ENCODE peak calls at places on chromosomes 6 and 20, in nine cellular contexts. J is breast epithelium, K is HepG2, M is A549, F is adrenal gland, W is HCT116, P is heart left ventricle, C is ovary, Y is IMR-90. R is an unnamed sample. For H3K4me1, the result is how much of the 10 kb centered on the place peaks cover.

GRCh38 chr20:23661002-23661429 is 23.3 kb upstream of the CST3 start:
- DNase-seq in K (peak), F (no peak), Y (no peak), C (no peak), J (no peak), M (no peak), W (no peak), P (no peak), R (no peak)

GRCh38 chr20:41631826-41632225 is 13.6 kb upstream of the CHD6 start:
- DNase-seq in W (no peak), Y (peak), P (peak), F (peak), C (no peak), J (no peak), M (no peak), K (no peak), R (no peak)

GRCh38 chr6:166567107-166567506 is 19.4 kb downstream of the RAMACL start:
- DNase-seq in K (no peak), F (peak), J (no peak), Y (peak), P (no peak), W (no peak), C (no peak), M (no peak), R (no peak)

GRCh38 chr6:39899540-39900295 is 34.5 kb downstream of the MOCS1 start:
- DNase-seq in C (no peak), Y (peak), W (no peak), P (no peak), J (no peak), K (no peak), M (no peak), F (no peak), R (no peak)

GRCh38 chr6:41947581-41948220 is 6.1 kb upstream of the CCND3 start:
- DNase-seq in P (no peak), Y (no peak), C (no peak), M (no peak), F (no peak), J (no peak), W (no peak), K (no peak), R (no peak)

GRCh38 chr6:170440437-170440836 is 112.7 kb downstream of the PSMB1 start:
- DNase-seq in M (no peak), K (no peak), Y (no peak), W (no peak), C (no peak), F (no peak), J (no peak), P (no peak), R (no peak)

GRCh38 chr6:80607814-80608391 is 501.4 kb downstream of the BCKDHB start:
- DNase-seq in P (no peak), M (peak), K (no peak), Y (peak), F (no peak), C (no peak), W (no peak), J (no peak), R (no peak)

GRCh38 chr20:47662483-47663353 is 122.6 kb downstream of the SULF2 start:
- DNase-seq in J (no peak), W (no peak), M (no peak), F (peak), K (no peak), P (no peak), Y (no peak), C (no peak), R (no peak)

GRCh38 chr6:89298680-89299450 is 16.2 kb downstream of the GABRR2 start:
- DNase-seq in J (no peak), C (no peak), Y (peak), P (no peak), M (peak), F (no peak), W (peak), K (peak), R (no peak)

GRCh38 chr6:13553646-13554045 is 20.8 kb upstream of the SIRT5 start:
- DNase-seq in W (no peak), P (no peak), Y (no peak), F (no peak), J (no peak), M (no peak), C (no peak), K (no peak), R (no peak)

GRCh38 chr6:170459451-170459850 is 93.7 kb downstream of the PSMB1 start:
- DNase-seq in F (peak), Y (peak), P (peak), J (no peak), W (no peak), C (no peak), M (peak), K (no peak), R (no peak)

GRCh38 chr6:105896052-105896820 is 189.9 kb upstream of the PRDM1 start:
- DNase-seq in C (no peak), M (no peak), K (peak), P (no peak), W (no peak), J (no peak), Y (peak), F (no peak), R (peak)

GRCh38 chr6:151413372-151414145 is 22.2 kb upstream of the ZBTB2 start:
- DNase-seq in C (no peak), K (no peak), Y (no peak), W (no peak), J (no peak), P (no peak), M (no peak), F (no peak), R (no peak)

GRCh38 chr6:88548891-88549505 is 382.9 kb upstream of the CNR1 start:
- DNase-seq in K (no peak), C (no peak), P (no peak), Y (no peak), F (peak), M (no peak), J (no peak), W (no peak), R (no peak)

GRCh38 chr6:120478650-120479049 is 855.6 kb downstream of the TBC1D32 start:
- DNase-seq in W (no peak), C (no peak), J (no peak), F (no peak), P (no peak), Y (no peak), K (no peak), M (no peak), R (no peak)

GRCh38 chr6:132401120-132401940 is at the start of gene MOXD1:
- DNase-seq in C (no peak), M (peak), F (peak), J (no peak), W (no peak), Y (peak), P (peak), K (no peak), R (no peak)

GRCh38 chr6:132400641-132401119 is 595 bp downstream of the MOXD1 start:
- DNase-seq in K (no peak), P (no peak), J (no peak), M (no peak), C (no peak), F (no peak), Y (no peak), W (no peak), R (no peak)

GRCh38 chr6:132399376-132400074 is 1.8 kb downstream of the MOXD1 start:
- DNase-seq in F (no peak), Y (peak), P (no peak), W (no peak), M (no peak), K (no peak), C (no peak), J (no peak), R (no peak)

GRCh38 chr6:132404330-132404729 is 3.1 kb upstream of the MOXD1 start:
- DNase-seq in C (no peak), J (no peak), W (no peak), F (no peak), K (no peak), Y (no peak), M (no peak), P (no peak), R (no peak)

GRCh38 chr6:132401941-132402275 is 633 bp upstream of the MOXD1 start:
- DNase-seq in K (no peak), F (no peak), Y (no peak), C (no peak), W (no peak), P (no peak), J (no peak), M (no peak), R (no peak)
- H3K4me3 ChIP-seq in K (peak), F (no peak), Y (peak), C (peak), W (no peak), P (peak), J (peak), M (peak), R (peak)

GRCh38 chr6:10407018-10407673 is 7.7 kb downstream of the TFAP2A start:
- DNase-seq in P (no peak), F (no peak), M (no peak), J (no peak), K (no peak), C (no peak), W (no peak), Y (no peak), R (no peak)
- H3K4me1 ChIP-seq in P (under half), F (under half), M (under half), J (under half), K (under half), C (under half), W (under half), Y (under half), R (under half)

DNA sequence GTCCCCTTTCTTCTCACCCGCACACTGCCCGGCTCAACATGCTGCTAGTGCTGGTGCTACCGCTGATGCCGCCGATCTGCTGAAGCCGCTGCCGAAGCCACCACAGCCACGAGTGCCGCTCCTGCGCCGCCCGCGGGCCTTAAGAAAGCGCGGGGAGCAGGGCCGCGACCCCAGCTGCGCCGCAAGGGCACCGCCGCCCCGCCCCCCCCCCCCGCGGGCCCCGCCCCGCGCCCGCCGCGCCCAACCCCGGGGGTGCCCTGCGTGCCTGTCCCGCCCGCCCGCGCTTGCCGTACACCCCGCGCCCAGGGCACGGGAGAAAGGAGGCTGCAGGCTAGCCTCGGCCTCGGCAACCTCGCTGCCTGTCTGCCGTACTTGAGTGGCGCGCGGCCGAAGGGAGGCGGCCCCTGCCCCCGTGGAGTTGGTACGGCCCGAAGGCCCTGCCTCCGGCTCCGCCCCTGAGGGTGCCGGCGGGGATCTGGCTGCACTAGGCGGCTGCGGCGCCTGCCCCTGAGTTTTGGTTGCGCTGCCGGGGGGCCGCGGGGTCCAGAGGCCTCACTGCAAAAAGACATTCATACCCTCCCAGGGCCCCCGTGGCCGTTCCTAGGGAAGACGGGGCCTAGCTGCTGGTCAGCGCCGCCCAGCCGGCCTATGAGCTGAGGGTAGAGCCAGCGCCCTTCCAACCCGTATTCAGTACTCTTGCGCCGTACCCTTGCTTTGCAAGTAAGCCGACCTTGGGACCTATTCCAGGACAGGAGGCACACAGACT is at the start of gene SOD2:
- DNase-seq in M (peak), P (peak), J (peak), Y (peak), K (peak), W (peak), C (peak), F (peak), R (peak)
- TF ChIP-seq POLR2A in M (peak), P (peak), J (peak), Y (peak), K (peak), W (peak), C (peak), F (peak), R (peak)

DNA sequence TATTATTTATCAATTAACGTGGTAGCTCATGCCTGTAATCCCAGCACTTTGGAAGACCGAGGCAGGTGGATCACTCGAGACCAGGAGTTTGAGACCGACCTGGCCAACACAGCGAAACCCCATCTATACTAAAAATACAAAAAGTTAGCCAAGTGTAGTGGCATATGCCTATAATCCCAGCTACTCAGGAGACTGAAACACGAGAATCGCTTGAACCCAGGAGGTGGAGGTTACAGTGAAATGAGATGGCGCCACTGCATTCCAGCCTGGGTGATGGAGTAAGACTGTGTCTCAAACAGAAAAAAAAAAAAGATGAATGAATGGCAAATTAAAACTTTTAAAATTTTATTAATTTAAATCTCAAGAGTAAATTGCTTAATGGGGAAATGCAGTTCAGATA is 299.6 kb downstream of the CLVS2 start:
- DNase-seq in C (no peak), K (no peak), J (no peak), F (no peak), P (no peak), Y (no peak), M (no peak), W (no peak), R (no peak)
- H3K4me3 ChIP-seq in C (no peak), K (no peak), J (no peak), F (no peak), P (no peak), Y (no peak), M (no peak), W (no peak), R (no peak)